ENCODE peak calls at places on chromosomes 12 and 14, in four cellular contexts. E is omental fat pad, X is cardiac fibroblast, Y is AG10803. N is an unnamed sample.
A peak's percentile ranks its signal among the peaks of the same experiment; 100 is the strongest.

GRCh38 chr12:48442191-48442828 is 30.0 kb upstream of the ANP32D start:
- DNase-seq in E (no peak), X (no peak), Y (no peak), N (no peak)

GRCh38 chr12:9940370-9940769 is 8.2 kb upstream of the CLEC2A start:
- DNase-seq in E (no peak), X (peak; percentile 13), Y (no peak), N (no peak)

GRCh38 chr12:48988030-48988649 is 10.0 kb downstream of the WNT1 start:
- DNase-seq in E (peak; percentile 90), X (peak; percentile 55), Y (no peak), N (no peak)

GRCh38 chr14:54366726-54367707 is 29.8 kb upstream of the CDKN3 start:
- DNase-seq in E (no peak), X (peak; percentile 86), Y (peak; percentile 69), N (no peak)

GRCh38 chr14:90812109-90812508 is 4.1 kb downstream of the TTC7B start:
- DNase-seq in E (no peak), X (no peak), Y (no peak), N (no peak)

GRCh38 chr14:93430319-93430801 is 379 bp upstream of the UNC79 start:
- DNase-seq in E (no peak), X (peak; percentile 16), Y (no peak), N (peak; percentile 40)

GRCh38 chr14:63960926-63961567 is 108.2 kb downstream of the SYNE2 start:
- DNase-seq in E (no peak), X (peak; percentile 51), Y (peak; percentile 31), N (no peak)

GRCh38 chr12:51496907-51497306 is 72.3 kb downstream of the SLC4A8 start:
- DNase-seq in E (no peak), X (no peak), Y (no peak), N (no peak)

GRCh38 chr14:99579903-99580570 is 24.0 kb downstream of the CCDC85C start:
- DNase-seq in E (no peak), X (peak; percentile 23), Y (peak; percentile 81), N (peak; percentile 78)

GRCh38 chr12:82461393-82461792 is 103.1 kb downstream of the METTL25 start:
- DNase-seq in E (no peak), X (peak; percentile 17), Y (no peak), N (no peak)

GRCh38 chr12:88924162-88924561 is 343.9 kb upstream of the KITLG start:
- DNase-seq in E (no peak), X (no peak), Y (no peak), N (no peak)

GRCh38 chr12:76755829-76756379 is 8.0 kb upstream of the ZDHHC17 start:
- DNase-seq in E (no peak), X (no peak), Y (no peak), N (no peak)

GRCh38 chr12:106631150-106631549 is 48.3 kb downstream of the RFX4 start:
- DNase-seq in E (no peak), X (no peak), Y (no peak), N (no peak)

GRCh38 chr14:99186956-99187690 is 84.9 kb downstream of the BCL11B start:
- DNase-seq in E (no peak), X (no peak), Y (no peak), N (no peak)

GRCh38 chr14:103563089-103563620 is 395 bp downstream of the COA8 start:
- DNase-seq in E (no peak), X (no peak), Y (no peak), N (no peak)

GRCh38 chr12:114656906-114657596 is 26.9 kb downstream of the TBX3 start:
- DNase-seq in E (no peak), X (no peak), Y (no peak), N (no peak)

GRCh38 chr12:62251609-62251958 is 8.6 kb upstream of the USP15 start:
- DNase-seq in E (no peak), X (no peak), Y (no peak), N (no peak)

GRCh38 chr12:57476162-57476992 is 3.3 kb downstream of the ARHGAP9 start:
- DNase-seq in E (no peak), X (no peak), Y (no peak), N (no peak)

GRCh38 chr14:53273671-53274072 is 120.5 kb upstream of the DDHD1 start:
- DNase-seq in E (no peak), X (peak; percentile 53), Y (peak; percentile 21), N (no peak)

GRCh38 chr14:92655372-92655771 is 93.1 kb downstream of the LGMN start:
- DNase-seq in E (no peak), X (no peak), Y (no peak), N (no peak)

GRCh38 chr12:66724616-66725015 is 45.7 kb upstream of the GRIP1 start:
- DNase-seq in E (no peak), X (no peak), Y (no peak), N (no peak)

GRCh38 chr12:45458238-45458637 is 242.3 kb downstream of the ANO6 start:
- DNase-seq in E (no peak), X (peak; percentile 64), Y (no peak), N (no peak)

GRCh38 chr12:21837847-21838246 is 63.3 kb upstream of the KCNJ8 start:
- DNase-seq in E (no peak), X (no peak), Y (no peak), N (no peak)

GRCh38 chr14:104993306-104993705 is 7.7 kb downstream of the CLBA1 start:
- DNase-seq in E (no peak), X (no peak), Y (no peak), N (no peak)

GRCh38 chr12:26177303-26177702 is 18.1 kb upstream of the SSPN start:
- DNase-seq in E (no peak), X (no peak), Y (no peak), N (no peak)

GRCh38 chr12:6928703-6929407 is 1.1 kb downstream of the ATN1 start:
- DNase-seq in E (no peak), X (no peak), Y (no peak), N (no peak)
- TF ChIP-seq CTCF in E (no peak), X (no peak), Y (no peak), N (no peak)

GRCh38 chr14:106269029-106269428 is 742.6 kb downstream of the TMEM121 start:
- DNase-seq in E (no peak), X (no peak), Y (no peak), N (no peak)

GRCh38 chr14:106269451-106270204 is 743.2 kb downstream of the TMEM121 start:
- DNase-seq in E (no peak), X (no peak), Y (no peak), N (no peak)

DNA sequence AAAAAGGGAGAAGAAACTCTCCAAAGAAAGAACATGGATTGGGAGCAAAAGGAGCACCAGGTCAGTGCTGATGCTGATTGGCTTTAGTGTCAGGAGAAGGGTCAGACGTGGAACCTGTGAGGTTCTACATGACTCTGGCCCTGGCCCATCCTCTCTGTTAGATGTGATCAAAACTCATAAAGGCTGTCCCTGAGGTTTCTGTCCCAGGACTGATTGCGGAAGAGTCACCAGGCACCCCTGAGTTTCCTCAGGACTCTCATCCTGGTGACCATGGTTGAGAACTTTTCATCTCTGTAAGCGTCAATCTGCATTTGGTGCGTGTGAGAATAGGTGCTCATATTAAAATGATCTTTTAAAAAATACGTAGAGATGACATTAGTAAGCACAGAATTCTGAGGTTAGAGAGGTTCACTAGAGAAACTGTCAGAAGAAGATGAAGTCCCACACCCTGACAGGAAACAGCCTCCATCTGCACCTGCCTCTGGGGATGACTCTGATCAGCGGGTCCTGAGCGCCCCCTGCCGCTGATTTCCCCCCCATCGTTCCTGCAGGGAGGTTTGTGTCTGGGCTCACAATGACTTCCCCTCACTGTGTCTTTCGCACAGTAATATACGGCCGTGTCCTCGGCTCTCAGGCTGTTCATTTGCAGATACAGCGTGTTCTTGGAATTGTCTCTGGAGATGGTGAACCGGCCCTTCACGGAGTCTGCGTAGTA is 741.8 kb downstream of the TMEM121 start:
- DNase-seq in E (no peak), X (no peak), Y (no peak), N (no peak)
- TF ChIP-seq CTCF in E (no peak), X (no peak), Y (no peak), N (no peak)

GRCh38 chr12:108455706-108456105 is 59.4 kb upstream of the FICD start:
- DNase-seq in E (no peak), X (no peak), Y (no peak), N (no peak)

GRCh38 chr12:108457006-108457733 is 57.9 kb upstream of the FICD start:
- DNase-seq in E (no peak), X (peak; percentile 64), Y (peak; percentile 66), N (no peak)

GRCh38 chr12:108454539-108455139 is 60.4 kb upstream of the FICD start:
- DNase-seq in E (no peak), X (no peak), Y (no peak), N (no peak)

GRCh38 chr12:108459106-108459505 is 56.0 kb upstream of the FICD start:
- DNase-seq in E (no peak), X (no peak), Y (no peak), N (no peak)

GRCh38 chr12:108457734-108458361 is 57.2 kb upstream of the FICD start:
- DNase-seq in E (no peak), X (no peak), Y (no peak), N (no peak)
- TF ChIP-seq CTCF in E (no peak), X (no peak), Y (peak; percentile 13), N (no peak)

GRCh38 chr14:51677276-51677675 is 25.6 kb downstream of the FRMD6 start:
- DNase-seq in E (no peak), X (peak; percentile 74), Y (peak; percentile 86), N (no peak)

GRCh38 chr14:51682411-51682810 is 30.7 kb downstream of the FRMD6 start:
- DNase-seq in E (no peak), X (peak; percentile 53), Y (peak; percentile 76), N (no peak)

GRCh38 chr14:51677738-51678137 is 26.0 kb downstream of the FRMD6 start:
- DNase-seq in E (no peak), X (no peak), Y (no peak), N (no peak)

GRCh38 chr14:51681411-51681810 is 29.7 kb downstream of the FRMD6 start:
- DNase-seq in E (no peak), X (no peak), Y (no peak), N (no peak)

GRCh38 chr14:51680031-51680430 is 28.3 kb downstream of the FRMD6 start:
- DNase-seq in E (no peak), X (peak; percentile 26), Y (no peak), N (no peak)
- TF ChIP-seq CTCF in E (no peak), X (no peak), Y (peak; percentile 3), N (no peak)

GRCh38 chr12:43812926-43813325 is 6.8 kb upstream of the TWF1 start:
- DNase-seq in E (no peak), X (no peak), Y (no peak), N (no peak)

GRCh38 chr12:43807361-43807760 is 1.2 kb upstream of the TWF1 start:
- DNase-seq in E (no peak), X (no peak), Y (no peak), N (no peak)

GRCh38 chr12:43816168-43816567 is 10.1 kb upstream of the TWF1 start:
- DNase-seq in E (no peak), X (no peak), Y (no peak), N (no peak)

GRCh38 chr12:43815416-43815815 is 9.3 kb upstream of the TWF1 start:
- DNase-seq in E (no peak), X (no peak), Y (no peak), N (no peak)

DNA sequence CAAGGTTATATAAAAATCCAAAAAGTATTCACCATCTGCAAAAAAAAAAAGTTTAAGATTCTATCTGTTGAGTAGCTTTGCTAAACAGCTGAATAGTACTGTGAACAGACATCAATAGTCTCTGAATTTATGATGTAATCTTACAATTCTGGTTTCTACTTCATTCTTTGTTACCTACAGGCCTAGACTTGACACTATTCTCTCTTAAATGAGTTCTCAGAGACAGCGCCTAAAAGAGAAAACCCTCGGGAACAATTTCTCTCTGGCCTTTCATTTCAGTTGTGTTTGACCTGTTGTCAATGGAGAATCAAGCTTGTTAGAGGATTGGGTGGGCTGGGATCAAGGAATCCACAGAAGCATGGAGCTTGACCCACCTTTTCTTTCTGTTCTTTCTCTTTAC is 5.9 kb upstream of the TWF1 start:
- DNase-seq in E (no peak), X (no peak), Y (no peak), N (no peak)
- TF ChIP-seq CTCF in E (no peak), X (no peak), Y (no peak), N (no peak)

GRCh38 chr12:126572170-126572569 is 1506.9 kb downstream of the AACS start:
- DNase-seq in E (no peak), X (no peak), Y (no peak), N (no peak)
- TF ChIP-seq CTCF in E (no peak), X (no peak), Y (no peak), N (no peak)

N was measured in mesothelial cell of epicardium.